ENCODE peak calls at places on chromosomes 5 and 9, in nine cellular contexts. One of them, this sample, is unnamed.

GRCh38 chr9:78386746-78387145 is 89.8 kb downstream of the PSAT1 start:
- DNase-seq in osteocyte: no peak
- DNase-seq in stimulated activated naive CD8-positive, alpha-beta T cell treated with anti-CD3 and anti-CD28 coated beads, Interleukin-15, Interleukin-2, amounts not matched to agents 100 U/mL and 50 U/mL, for 24 hours: no peak
- DNase-seq in HS-5: no peak
- DNase-seq in stimulated activated CD8-positive, alpha-beta memory T cell treated with anti-CD3 and anti-CD28 coated beads, Interleukin-4, amount 100 ng/mL, for 4 hours: no peak
- DNase-seq in lung: no peak
- DNase-seq in T-helper 1 cell: no peak
- DNase-seq in pulmonary artery endothelial cell: no peak
- DNase-seq in NCI-H460: no peak
- DNase-seq in this sample: no peak

GRCh38 chr9:133782157-133783130 is 44.3 kb upstream of the SARDH start:
- DNase-seq in pulmonary artery endothelial cell: peak
- DNase-seq in stimulated activated CD8-positive, alpha-beta memory T cell treated with anti-CD3 and anti-CD28 coated beads, Interleukin-4, amount 100 ng/mL, for 4 hours: peak
- DNase-seq in lung: peak
- DNase-seq in HS-5: no peak
- DNase-seq in NCI-H460: peak
- DNase-seq in T-helper 1 cell: peak
- DNase-seq in osteocyte: peak
- DNase-seq in stimulated activated naive CD8-positive, alpha-beta T cell treated with anti-CD3 and anti-CD28 coated beads, Interleukin-15, Interleukin-2, amounts not matched to agents 100 U/mL and 50 U/mL, for 24 hours: peak
- DNase-seq in this sample: peak

GRCh38 chr9:12922209-12922914 is 147.5 kb downstream of the LURAP1L start:
- DNase-seq in T-helper 1 cell: no peak
- DNase-seq in HS-5: no peak
- DNase-seq in pulmonary artery endothelial cell: no peak
- DNase-seq in NCI-H460: no peak
- DNase-seq in osteocyte: no peak
- DNase-seq in stimulated activated naive CD8-positive, alpha-beta T cell treated with anti-CD3 and anti-CD28 coated beads, Interleukin-15, Interleukin-2, amounts not matched to agents 100 U/mL and 50 U/mL, for 24 hours: no peak
- DNase-seq in stimulated activated CD8-positive, alpha-beta memory T cell treated with anti-CD3 and anti-CD28 coated beads, Interleukin-4, amount 100 ng/mL, for 4 hours: no peak
- DNase-seq in lung: no peak
- DNase-seq in this sample: no peak

GRCh38 chr5:180209137-180209581 is at the start of gene RASGEF1C:
- DNase-seq in stimulated activated CD8-positive, alpha-beta memory T cell treated with anti-CD3 and anti-CD28 coated beads, Interleukin-4, amount 100 ng/mL, for 4 hours: peak
- DNase-seq in T-helper 1 cell: peak
- DNase-seq in pulmonary artery endothelial cell: peak
- DNase-seq in NCI-H460: peak
- DNase-seq in osteocyte: peak
- DNase-seq in lung: peak
- DNase-seq in HS-5: no peak
- DNase-seq in stimulated activated naive CD8-positive, alpha-beta T cell treated with anti-CD3 and anti-CD28 coated beads, Interleukin-15, Interleukin-2, amounts not matched to agents 100 U/mL and 50 U/mL, for 24 hours: peak
- DNase-seq in this sample: peak

GRCh38 chr5:6598351-6598900 is 34.4 kb downstream of the NSUN2 start:
- DNase-seq in pulmonary artery endothelial cell: no peak
- DNase-seq in stimulated activated CD8-positive, alpha-beta memory T cell treated with anti-CD3 and anti-CD28 coated beads, Interleukin-4, amount 100 ng/mL, for 4 hours: no peak
- DNase-seq in stimulated activated naive CD8-positive, alpha-beta T cell treated with anti-CD3 and anti-CD28 coated beads, Interleukin-15, Interleukin-2, amounts not matched to agents 100 U/mL and 50 U/mL, for 24 hours: no peak
- DNase-seq in HS-5: no peak
- DNase-seq in NCI-H460: no peak
- DNase-seq in lung: no peak
- DNase-seq in T-helper 1 cell: no peak
- DNase-seq in osteocyte: peak
- DNase-seq in this sample: no peak

GRCh38 chr5:105754056-105754455 is 1916.7 kb downstream of the EFNA5 start:
- DNase-seq in stimulated activated CD8-positive, alpha-beta memory T cell treated with anti-CD3 and anti-CD28 coated beads, Interleukin-4, amount 100 ng/mL, for 4 hours: no peak
- DNase-seq in pulmonary artery endothelial cell: no peak
- DNase-seq in T-helper 1 cell: no peak
- DNase-seq in osteocyte: no peak
- DNase-seq in stimulated activated naive CD8-positive, alpha-beta T cell treated with anti-CD3 and anti-CD28 coated beads, Interleukin-15, Interleukin-2, amounts not matched to agents 100 U/mL and 50 U/mL, for 24 hours: no peak
- DNase-seq in NCI-H460: no peak
- DNase-seq in lung: no peak
- DNase-seq in HS-5: no peak
- DNase-seq in this sample: no peak

GRCh38 chr5:115258001-115258400 is 4.7 kb downstream of the PGGT1B start:
- DNase-seq in stimulated activated CD8-positive, alpha-beta memory T cell treated with anti-CD3 and anti-CD28 coated beads, Interleukin-4, amount 100 ng/mL, for 4 hours: no peak
- DNase-seq in lung: no peak
- DNase-seq in osteocyte: no peak
- DNase-seq in HS-5: peak
- DNase-seq in pulmonary artery endothelial cell: no peak
- DNase-seq in T-helper 1 cell: no peak
- DNase-seq in stimulated activated naive CD8-positive, alpha-beta T cell treated with anti-CD3 and anti-CD28 coated beads, Interleukin-15, Interleukin-2, amounts not matched to agents 100 U/mL and 50 U/mL, for 24 hours: no peak
- DNase-seq in NCI-H460: no peak
- DNase-seq in this sample: no peak

GRCh38 chr5:174790906-174791305 is 66.5 kb downstream of the MSX2 start:
- DNase-seq in stimulated activated naive CD8-positive, alpha-beta T cell treated with anti-CD3 and anti-CD28 coated beads, Interleukin-15, Interleukin-2, amounts not matched to agents 100 U/mL and 50 U/mL, for 24 hours: no peak
- DNase-seq in NCI-H460: no peak
- DNase-seq in T-helper 1 cell: no peak
- DNase-seq in HS-5: no peak
- DNase-seq in osteocyte: peak
- DNase-seq in stimulated activated CD8-positive, alpha-beta memory T cell treated with anti-CD3 and anti-CD28 coated beads, Interleukin-4, amount 100 ng/mL, for 4 hours: no peak
- DNase-seq in pulmonary artery endothelial cell: no peak
- DNase-seq in lung: no peak
- DNase-seq in this sample: no peak

GRCh38 chr5:180494510-180495181 is 467 bp downstream of the CNOT6 start:
- DNase-seq in NCI-H460: no peak
- DNase-seq in HS-5: no peak
- DNase-seq in pulmonary artery endothelial cell: no peak
- DNase-seq in T-helper 1 cell: peak
- DNase-seq in stimulated activated CD8-positive, alpha-beta memory T cell treated with anti-CD3 and anti-CD28 coated beads, Interleukin-4, amount 100 ng/mL, for 4 hours: peak
- DNase-seq in lung: peak
- DNase-seq in stimulated activated naive CD8-positive, alpha-beta T cell treated with anti-CD3 and anti-CD28 coated beads, Interleukin-15, Interleukin-2, amounts not matched to agents 100 U/mL and 50 U/mL, for 24 hours: peak
- DNase-seq in osteocyte: no peak
- DNase-seq in this sample: peak

GRCh38 chr9:99809586-99810357 is 11.9 kb upstream of the NR4A3 start:
- DNase-seq in osteocyte: no peak
- DNase-seq in HS-5: no peak
- DNase-seq in T-helper 1 cell: no peak
- DNase-seq in stimulated activated naive CD8-positive, alpha-beta T cell treated with anti-CD3 and anti-CD28 coated beads, Interleukin-15, Interleukin-2, amounts not matched to agents 100 U/mL and 50 U/mL, for 24 hours: no peak
- DNase-seq in pulmonary artery endothelial cell: no peak
- DNase-seq in NCI-H460: no peak
- DNase-seq in stimulated activated CD8-positive, alpha-beta memory T cell treated with anti-CD3 and anti-CD28 coated beads, Interleukin-4, amount 100 ng/mL, for 4 hours: no peak
- DNase-seq in lung: no peak
- DNase-seq in this sample: no peak

GRCh38 chr9:119005162-119005561 is 364.1 kb downstream of the BRINP1 start:
- DNase-seq in pulmonary artery endothelial cell: no peak
- DNase-seq in stimulated activated CD8-positive, alpha-beta memory T cell treated with anti-CD3 and anti-CD28 coated beads, Interleukin-4, amount 100 ng/mL, for 4 hours: no peak
- DNase-seq in T-helper 1 cell: no peak
- DNase-seq in NCI-H460: no peak
- DNase-seq in HS-5: no peak
- DNase-seq in osteocyte: no peak
- DNase-seq in stimulated activated naive CD8-positive, alpha-beta T cell treated with anti-CD3 and anti-CD28 coated beads, Interleukin-15, Interleukin-2, amounts not matched to agents 100 U/mL and 50 U/mL, for 24 hours: no peak
- DNase-seq in lung: no peak
- DNase-seq in this sample: no peak

GRCh38 chr5:132962429-132962928 is 955 bp downstream of the AFF4 start:
- DNase-seq in osteocyte: peak
- DNase-seq in pulmonary artery endothelial cell: peak
- DNase-seq in stimulated activated CD8-positive, alpha-beta memory T cell treated with anti-CD3 and anti-CD28 coated beads, Interleukin-4, amount 100 ng/mL, for 4 hours: no peak
- DNase-seq in stimulated activated naive CD8-positive, alpha-beta T cell treated with anti-CD3 and anti-CD28 coated beads, Interleukin-15, Interleukin-2, amounts not matched to agents 100 U/mL and 50 U/mL, for 24 hours: peak
- DNase-seq in HS-5: no peak
- DNase-seq in NCI-H460: peak
- DNase-seq in lung: no peak
- DNase-seq in T-helper 1 cell: peak
- DNase-seq in this sample: peak

GRCh38 chr5:140349244-140349643 is 2.8 kb upstream of the HBEGF start:
- DNase-seq in osteocyte: no peak
- DNase-seq in lung: no peak
- DNase-seq in T-helper 1 cell: no peak
- DNase-seq in stimulated activated CD8-positive, alpha-beta memory T cell treated with anti-CD3 and anti-CD28 coated beads, Interleukin-4, amount 100 ng/mL, for 4 hours: no peak
- DNase-seq in NCI-H460: no peak
- DNase-seq in stimulated activated naive CD8-positive, alpha-beta T cell treated with anti-CD3 and anti-CD28 coated beads, Interleukin-15, Interleukin-2, amounts not matched to agents 100 U/mL and 50 U/mL, for 24 hours: no peak
- DNase-seq in HS-5: no peak
- DNase-seq in pulmonary artery endothelial cell: no peak
- DNase-seq in this sample: no peak

GRCh38 chr5:126370796-126371718 is 52.2 kb upstream of the GRAMD2B start:
- DNase-seq in stimulated activated CD8-positive, alpha-beta memory T cell treated with anti-CD3 and anti-CD28 coated beads, Interleukin-4, amount 100 ng/mL, for 4 hours: no peak
- DNase-seq in NCI-H460: no peak
- DNase-seq in HS-5: no peak
- DNase-seq in pulmonary artery endothelial cell: no peak
- DNase-seq in stimulated activated naive CD8-positive, alpha-beta T cell treated with anti-CD3 and anti-CD28 coated beads, Interleukin-15, Interleukin-2, amounts not matched to agents 100 U/mL and 50 U/mL, for 24 hours: no peak
- DNase-seq in lung: no peak
- DNase-seq in osteocyte: no peak
- DNase-seq in T-helper 1 cell: no peak
- DNase-seq in this sample: no peak

GRCh38 chr9:135805422-135806022 is 101.8 kb downstream of the CAMSAP1 start:
- DNase-seq in T-helper 1 cell: no peak
- DNase-seq in stimulated activated naive CD8-positive, alpha-beta T cell treated with anti-CD3 and anti-CD28 coated beads, Interleukin-15, Interleukin-2, amounts not matched to agents 100 U/mL and 50 U/mL, for 24 hours: no peak
- DNase-seq in lung: no peak
- DNase-seq in stimulated activated CD8-positive, alpha-beta memory T cell treated with anti-CD3 and anti-CD28 coated beads, Interleukin-4, amount 100 ng/mL, for 4 hours: no peak
- DNase-seq in pulmonary artery endothelial cell: no peak
- DNase-seq in osteocyte: no peak
- DNase-seq in NCI-H460: no peak
- DNase-seq in HS-5: no peak
- DNase-seq in this sample: no peak

GRCh38 chr9:122463828-122464632 is 13.7 kb downstream of the OR1J1 start:
- DNase-seq in stimulated activated naive CD8-positive, alpha-beta T cell treated with anti-CD3 and anti-CD28 coated beads, Interleukin-15, Interleukin-2, amounts not matched to agents 100 U/mL and 50 U/mL, for 24 hours: peak
- DNase-seq in T-helper 1 cell: peak
- DNase-seq in HS-5: no peak
- DNase-seq in NCI-H460: peak
- DNase-seq in pulmonary artery endothelial cell: no peak
- DNase-seq in stimulated activated CD8-positive, alpha-beta memory T cell treated with anti-CD3 and anti-CD28 coated beads, Interleukin-4, amount 100 ng/mL, for 4 hours: no peak
- DNase-seq in osteocyte: no peak
- DNase-seq in lung: no peak
- DNase-seq in this sample: peak

GRCh38 chr9:126395439-126396212 is 69.0 kb downstream of the MVB12B start:
- DNase-seq in T-helper 1 cell: no peak
- DNase-seq in pulmonary artery endothelial cell: no peak
- DNase-seq in stimulated activated CD8-positive, alpha-beta memory T cell treated with anti-CD3 and anti-CD28 coated beads, Interleukin-4, amount 100 ng/mL, for 4 hours: no peak
- DNase-seq in NCI-H460: no peak
- DNase-seq in stimulated activated naive CD8-positive, alpha-beta T cell treated with anti-CD3 and anti-CD28 coated beads, Interleukin-15, Interleukin-2, amounts not matched to agents 100 U/mL and 50 U/mL, for 24 hours: peak
- DNase-seq in HS-5: peak
- DNase-seq in osteocyte: no peak
- DNase-seq in lung: no peak
- DNase-seq in this sample: no peak

GRCh38 chr5:109917154-109917546 is 227.4 kb downstream of the MAN2A1 start:
- DNase-seq in stimulated activated naive CD8-positive, alpha-beta T cell treated with anti-CD3 and anti-CD28 coated beads, Interleukin-15, Interleukin-2, amounts not matched to agents 100 U/mL and 50 U/mL, for 24 hours: no peak
- DNase-seq in pulmonary artery endothelial cell: no peak
- DNase-seq in lung: no peak
- DNase-seq in NCI-H460: no peak
- DNase-seq in stimulated activated CD8-positive, alpha-beta memory T cell treated with anti-CD3 and anti-CD28 coated beads, Interleukin-4, amount 100 ng/mL, for 4 hours: no peak
- DNase-seq in osteocyte: no peak
- DNase-seq in HS-5: no peak
- DNase-seq in T-helper 1 cell: no peak
- DNase-seq in this sample: no peak

GRCh38 chr9:75376855-75377254 is 288.5 kb downstream of the OSTF1 start:
- DNase-seq in stimulated activated naive CD8-positive, alpha-beta T cell treated with anti-CD3 and anti-CD28 coated beads, Interleukin-15, Interleukin-2, amounts not matched to agents 100 U/mL and 50 U/mL, for 24 hours: no peak
- DNase-seq in lung: no peak
- DNase-seq in stimulated activated CD8-positive, alpha-beta memory T cell treated with anti-CD3 and anti-CD28 coated beads, Interleukin-4, amount 100 ng/mL, for 4 hours: no peak
- DNase-seq in osteocyte: no peak
- DNase-seq in HS-5: no peak
- DNase-seq in pulmonary artery endothelial cell: no peak
- DNase-seq in T-helper 1 cell: no peak
- DNase-seq in NCI-H460: no peak
- DNase-seq in this sample: no peak

GRCh38 chr9:133894377-133895321 is 97.5 kb downstream of the VAV2 start:
- DNase-seq in HS-5: no peak
- DNase-seq in stimulated activated CD8-positive, alpha-beta memory T cell treated with anti-CD3 and anti-CD28 coated beads, Interleukin-4, amount 100 ng/mL, for 4 hours: no peak
- DNase-seq in NCI-H460: no peak
- DNase-seq in T-helper 1 cell: no peak
- DNase-seq in lung: no peak
- DNase-seq in stimulated activated naive CD8-positive, alpha-beta T cell treated with anti-CD3 and anti-CD28 coated beads, Interleukin-15, Interleukin-2, amounts not matched to agents 100 U/mL and 50 U/mL, for 24 hours: no peak
- DNase-seq in osteocyte: no peak
- DNase-seq in pulmonary artery endothelial cell: no peak
- DNase-seq in this sample: no peak

GRCh38 chr5:72314571-72315172 is 5.4 kb downstream of the MRPS27 start:
- DNase-seq in pulmonary artery endothelial cell: peak
- DNase-seq in T-helper 1 cell: no peak
- DNase-seq in lung: peak
- DNase-seq in stimulated activated CD8-positive, alpha-beta memory T cell treated with anti-CD3 and anti-CD28 coated beads, Interleukin-4, amount 100 ng/mL, for 4 hours: no peak
- DNase-seq in stimulated activated naive CD8-positive, alpha-beta T cell treated with anti-CD3 and anti-CD28 coated beads, Interleukin-15, Interleukin-2, amounts not matched to agents 100 U/mL and 50 U/mL, for 24 hours: no peak
- DNase-seq in HS-5: no peak
- DNase-seq in NCI-H460: peak
- DNase-seq in osteocyte: no peak
- DNase-seq in this sample: no peak

GRCh38 chr5:148909001-148909400 is 82.6 kb downstream of the ADRB2 start:
- DNase-seq in osteocyte: no peak
- DNase-seq in pulmonary artery endothelial cell: peak
- DNase-seq in T-helper 1 cell: no peak
- DNase-seq in stimulated activated naive CD8-positive, alpha-beta T cell treated with anti-CD3 and anti-CD28 coated beads, Interleukin-15, Interleukin-2, amounts not matched to agents 100 U/mL and 50 U/mL, for 24 hours: no peak
- DNase-seq in NCI-H460: no peak
- DNase-seq in HS-5: no peak
- DNase-seq in lung: no peak
- DNase-seq in stimulated activated CD8-positive, alpha-beta memory T cell treated with anti-CD3 and anti-CD28 coated beads, Interleukin-4, amount 100 ng/mL, for 4 hours: no peak
- DNase-seq in this sample: no peak

GRCh38 chr5:157343842-157344790 is 78.2 kb downstream of the CYFIP2 start:
- DNase-seq in HS-5: no peak
- DNase-seq in NCI-H460: no peak
- DNase-seq in stimulated activated CD8-positive, alpha-beta memory T cell treated with anti-CD3 and anti-CD28 coated beads, Interleukin-4, amount 100 ng/mL, for 4 hours: no peak
- DNase-seq in stimulated activated naive CD8-positive, alpha-beta T cell treated with anti-CD3 and anti-CD28 coated beads, Interleukin-15, Interleukin-2, amounts not matched to agents 100 U/mL and 50 U/mL, for 24 hours: no peak
- DNase-seq in osteocyte: no peak
- DNase-seq in lung: no peak
- DNase-seq in pulmonary artery endothelial cell: no peak
- DNase-seq in T-helper 1 cell: peak
- DNase-seq in this sample: peak

GRCh38 chr5:93677344-93678021 is 63.9 kb downstream of the POU5F2 start:
- DNase-seq in stimulated activated naive CD8-positive, alpha-beta T cell treated with anti-CD3 and anti-CD28 coated beads, Interleukin-15, Interleukin-2, amounts not matched to agents 100 U/mL and 50 U/mL, for 24 hours: no peak
- DNase-seq in stimulated activated CD8-positive, alpha-beta memory T cell treated with anti-CD3 and anti-CD28 coated beads, Interleukin-4, amount 100 ng/mL, for 4 hours: no peak
- DNase-seq in T-helper 1 cell: no peak
- DNase-seq in pulmonary artery endothelial cell: no peak
- DNase-seq in lung: peak
- DNase-seq in HS-5: peak
- DNase-seq in osteocyte: peak
- DNase-seq in NCI-H460: no peak
- DNase-seq in this sample: no peak

GRCh38 chr5:88780731-88781130 is 102.3 kb downstream of the MEF2C start:
- DNase-seq in T-helper 1 cell: no peak
- DNase-seq in lung: no peak
- DNase-seq in osteocyte: no peak
- DNase-seq in HS-5: no peak
- DNase-seq in stimulated activated naive CD8-positive, alpha-beta T cell treated with anti-CD3 and anti-CD28 coated beads, Interleukin-15, Interleukin-2, amounts not matched to agents 100 U/mL and 50 U/mL, for 24 hours: no peak
- DNase-seq in pulmonary artery endothelial cell: no peak
- DNase-seq in stimulated activated CD8-positive, alpha-beta memory T cell treated with anti-CD3 and anti-CD28 coated beads, Interleukin-4, amount 100 ng/mL, for 4 hours: no peak
- DNase-seq in NCI-H460: no peak
- DNase-seq in this sample: no peak